ENCODE peak calls at places on chromosomes 4 and X, in four cellular contexts. P is ELR, Z is substantia nigra, V is pancreas. T is an unnamed sample.
A peak's percentile ranks its signal among the peaks of the same experiment; 100 is the strongest.

GRCh38 chr4:113869743-113870375 is 108.3 kb upstream of the CAMK2D start:
- DNase-seq in P (peak; percentile 58), Z (no peak), V (no peak), T (peak; percentile 30)

GRCh38 chr4:139628184-139629012 is 37.2 kb upstream of the MGST2 start:
- DNase-seq in P (no peak), Z (no peak), V (no peak), T (peak; percentile 70)

GRCh38 chrX:72712094-72712755 is 1.9 kb downstream of the PHKA1 start:
- DNase-seq in P (peak; percentile 9), Z (peak; percentile 0), V (no peak), T (no peak)

GRCh38 chr4:43882470-43882869 is 566.1 kb downstream of the KCTD8 start:
- DNase-seq in P (no peak), Z (no peak), V (no peak), T (no peak)

GRCh38 chr4:81919238-81919637 is 447.5 kb upstream of the RASGEF1B start:
- DNase-seq in P (peak; percentile 12), Z (no peak), V (no peak), T (no peak)

GRCh38 chrX:102517331-102517730 is 792 bp upstream of the TMSB15A start:
- DNase-seq in P (peak; percentile 34), Z (no peak), V (no peak), T (no peak)

GRCh38 chrX:131970347-131970746 is 52.8 kb upstream of the STK26 start:
- DNase-seq in P (no peak), Z (no peak), V (no peak), T (no peak)

GRCh38 chr4:141636077-141636770 is at the start of gene IL15:
- DNase-seq in P (peak; percentile 77), Z (no peak), V (peak; percentile 86), T (peak; percentile 79)

GRCh38 chr4:39932776-39933402 is 44.8 kb downstream of the PDS5A start:
- DNase-seq in P (no peak), Z (no peak), V (no peak), T (no peak)